ENCODE peak calls at places on chromosomes 6 and 20, in nine cellular contexts. N is uterus, P is ovary, V is adrenal gland, M is A549, W is HCT116, R is IMR-90, D is tibial nerve, K is HepG2. S is an unnamed sample.

GRCh38 chr6:96528193-96528592 is 6.6 kb downstream of the UFL1 start:
- DNase-seq in N (no peak), P (no peak), V (no peak), M (no peak), W (no peak), R (no peak), D (no peak), K (no peak), S (no peak)

GRCh38 chr20:49381558-49382493 is 100.6 kb downstream of the KCNB1 start:
- DNase-seq in N (peak), P (peak), V (peak), M (peak), W (peak), R (peak), D (peak), K (no peak), S (no peak)

GRCh38 chr6:146620655-146621054 is 21.9 kb downstream of the ADGB start:
- DNase-seq in N (no peak), P (no peak), V (no peak), M (no peak), W (no peak), R (no peak), D (no peak), K (no peak), S (no peak)

GRCh38 chr6:75157336-75157735 is 48.5 kb downstream of the COL12A1 start:
- DNase-seq in N (no peak), P (no peak), V (no peak), M (no peak), W (no peak), R (no peak), D (no peak), K (no peak), S (no peak)

GRCh38 chr6:165231581-165232276 is 77.7 kb downstream of the C6orf118 start:
- DNase-seq in N (no peak), P (no peak), V (no peak), M (peak), W (peak), R (no peak), D (no peak), K (no peak), S (no peak)

GRCh38 chr20:51579137-51579536 is 36.6 kb upstream of the NFATC2 start:
- DNase-seq in N (no peak), P (no peak), V (no peak), M (no peak), W (no peak), R (peak), D (no peak), K (no peak), S (no peak)

GRCh38 chr6:16473908-16474791 is 235.8 kb downstream of the GMPR start:
- DNase-seq in N (no peak), P (no peak), V (no peak), M (no peak), W (no peak), R (no peak), D (no peak), K (no peak), S (no peak)

GRCh38 chr20:63978319-63979220 is 872 bp downstream of the SAMD10 start:
- DNase-seq in N (peak), P (peak), V (peak), M (no peak), W (no peak), R (peak), D (no peak), K (peak), S (peak)

DNA sequence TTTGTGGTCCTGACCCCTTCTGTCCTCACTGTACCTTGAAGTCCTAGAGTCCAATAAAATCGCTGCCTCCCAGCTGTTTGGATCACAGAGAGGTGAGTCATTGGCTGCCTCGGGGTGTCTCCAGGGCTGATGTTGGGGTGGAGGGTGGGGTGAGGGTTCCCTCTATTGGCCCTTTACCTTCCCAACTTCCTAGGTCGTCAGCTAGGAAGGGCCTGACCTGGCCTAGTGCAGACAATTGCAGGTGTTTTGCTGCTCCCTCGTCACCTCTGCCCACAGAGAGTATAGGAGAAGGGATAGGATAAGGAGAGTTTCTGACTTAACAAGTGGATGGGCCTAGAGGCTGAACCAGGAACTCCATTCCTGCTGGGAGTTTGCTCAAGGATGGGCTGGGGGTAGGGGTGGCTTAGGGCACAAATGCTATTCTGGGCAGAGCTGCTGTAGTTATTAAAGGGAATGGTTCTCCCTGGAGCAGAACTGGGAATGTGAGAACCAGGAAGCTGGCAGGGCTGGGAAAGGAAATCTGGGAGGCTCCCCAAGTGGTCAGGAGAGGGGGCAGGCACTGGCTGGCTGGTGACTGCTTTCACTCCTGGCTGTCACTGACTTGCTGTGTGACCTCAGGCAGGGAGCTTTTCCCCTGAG is 1.4 kb downstream of the TP53INP2 start:
- DNase-seq in N (no peak), P (no peak), V (peak), M (peak), W (no peak), R (peak), D (no peak), K (peak), S (peak)
- TF ChIP-seq POLR2A in N (no peak), P (no peak), V (peak), M (no peak), W (no peak), R (no peak), D (no peak), K (no peak), S (no peak)

DNA sequence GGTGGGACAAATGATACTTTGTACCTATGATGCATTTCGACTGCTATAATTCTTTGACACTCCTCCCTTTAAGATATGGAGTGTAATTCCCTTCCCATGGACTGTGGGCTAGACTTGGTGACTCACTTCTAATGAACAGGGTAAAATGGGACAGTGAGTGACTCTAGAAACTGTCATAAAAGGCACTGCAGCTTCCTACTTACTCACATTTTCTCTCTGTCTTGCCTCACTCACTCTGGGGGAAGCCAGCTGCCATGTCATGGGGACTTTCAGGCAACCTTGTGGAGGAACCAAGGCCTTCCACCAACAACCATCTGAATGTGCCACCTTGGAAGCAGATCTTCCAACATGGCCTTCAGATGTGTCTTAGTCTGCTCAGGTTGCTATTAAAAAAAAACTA is 12.9 kb upstream of the GFOD1 start:
- DNase-seq in N (no peak), P (no peak), V (no peak), M (no peak), W (no peak), R (no peak), D (no peak), K (no peak), S (no peak)
- TF ChIP-seq POLR2A in N (no peak), P (no peak), V (no peak), M (no peak), W (no peak), R (no peak), D (no peak), K (no peak), S (no peak)

GRCh38 chr20:13186043-13186774 is 34.9 kb upstream of the ISM1 start:
- DNase-seq in N (no peak), P (no peak), V (no peak), M (no peak), W (no peak), R (no peak), D (no peak), K (no peak), S (no peak)

GRCh38 chr20:13183005-13183404 is 38.1 kb upstream of the ISM1 start:
- DNase-seq in N (no peak), P (no peak), V (no peak), M (no peak), W (no peak), R (no peak), D (no peak), K (no peak), S (no peak)

DNA sequence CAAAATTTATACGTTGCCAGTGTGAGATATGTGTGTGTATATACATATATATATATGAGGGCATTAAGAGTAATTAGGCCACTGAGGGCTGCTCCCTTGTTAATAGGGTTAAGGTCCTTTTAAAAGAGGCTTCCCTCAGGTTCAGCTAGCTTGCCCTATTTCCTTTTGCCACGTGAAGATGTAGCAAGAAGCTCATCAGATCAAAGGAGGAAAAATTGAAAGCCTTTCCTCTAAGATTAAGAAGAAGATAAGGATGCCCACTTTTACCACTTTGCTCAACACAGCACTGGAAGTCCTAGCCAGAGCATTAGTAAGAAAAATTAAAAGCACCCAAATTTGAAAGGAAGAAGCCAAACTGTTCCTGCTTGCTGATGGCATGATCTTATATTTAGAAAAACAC is 33.2 kb upstream of the ISM1 start:
- DNase-seq in N (no peak), P (no peak), V (no peak), M (no peak), W (no peak), R (no peak), D (no peak), K (no peak), S (no peak)
- TF ChIP-seq POLR2A in N (no peak), P (no peak), V (no peak), M (no peak), W (no peak), R (no peak), D (no peak), K (no peak), S (no peak)

DNA sequence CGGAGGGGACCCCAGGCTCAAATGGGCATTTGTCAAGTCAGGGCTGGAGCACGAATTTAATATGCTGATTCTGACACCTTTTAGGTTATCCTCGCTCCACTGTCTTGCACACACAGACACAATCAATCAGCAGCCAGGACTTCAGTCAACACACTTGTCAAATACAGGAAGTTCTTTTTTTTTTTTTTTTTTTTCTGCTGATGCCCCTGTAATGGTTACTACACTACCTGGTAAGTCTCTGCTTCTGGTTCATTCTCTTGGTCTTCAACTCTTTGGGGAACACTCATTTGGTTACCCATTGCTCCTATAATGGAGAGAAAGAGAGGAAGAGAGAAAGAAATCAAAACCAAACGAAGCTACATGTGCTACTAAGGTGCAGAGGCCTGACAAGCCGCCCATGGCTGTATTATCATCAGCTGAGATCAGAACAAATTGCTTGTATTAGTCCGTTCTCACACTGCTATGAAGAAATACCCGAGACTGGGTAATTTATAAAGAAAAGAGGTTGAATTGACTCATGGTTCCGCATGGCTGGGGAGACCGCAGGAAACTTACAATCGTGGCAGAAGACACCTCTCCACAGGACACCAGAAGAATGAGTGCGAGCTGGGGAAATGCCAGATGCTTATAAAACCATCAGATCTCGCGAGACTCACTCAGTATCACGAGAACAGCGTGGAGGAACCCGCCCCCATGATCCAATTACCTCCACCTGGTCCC is 11.8 kb downstream of the BCAS1 start:
- DNase-seq in N (no peak), P (no peak), V (no peak), M (no peak), W (no peak), R (no peak), D (no peak), K (no peak), S (no peak)
- TF ChIP-seq POLR2A in N (no peak), P (no peak), V (no peak), M (no peak), W (no peak), R (no peak), D (no peak), K (no peak), S (no peak)

GRCh38 chr6:43907312-43907711 is 137.3 kb downstream of the VEGFA start:
- DNase-seq in N (no peak), P (no peak), V (no peak), M (no peak), W (no peak), R (no peak), D (no peak), K (no peak), S (no peak)
- TF ChIP-seq POLR2A in N (no peak), P (no peak), V (no peak), M (no peak), W (no peak), R (no peak), D (no peak), K (no peak), S (no peak)

S was measured in erythroblast.